ENCODE peak calls at places on chromosomes 1 and 21, in eight cellular contexts. One of them, this sample, is unnamed.

GRCh38 chr1:25022361-25023189 is 92.5 kb upstream of the RUNX3 start:
- DNase-seq in central memory CD8-positive, alpha-beta T cell: peak
- DNase-seq in stimulated activated CD4-positive, alpha-beta T cell treated with anti-CD3 and anti-CD28 coated beads, Interleukin-15, amount 100 ng/mL, for 48 hours: peak
- DNase-seq in naive thymus-derived CD4-positive, alpha-beta T cell: peak
- DNase-seq in dermis blood vessel endothelial cell: peak
- DNase-seq in fibroblast of lung: peak
- DNase-seq in heart right ventricle: peak
- DNase-seq in adipocyte: peak
- DNase-seq in this sample: peak

GRCh38 chr1:64574301-64574700 is 104.4 kb downstream of the CACHD1 start:
- DNase-seq in stimulated activated CD4-positive, alpha-beta T cell treated with anti-CD3 and anti-CD28 coated beads, Interleukin-15, amount 100 ng/mL, for 48 hours: no peak
- DNase-seq in heart right ventricle: no peak
- DNase-seq in dermis blood vessel endothelial cell: peak
- DNase-seq in naive thymus-derived CD4-positive, alpha-beta T cell: no peak
- DNase-seq in adipocyte: no peak
- DNase-seq in fibroblast of lung: no peak
- DNase-seq in central memory CD8-positive, alpha-beta T cell: no peak
- DNase-seq in this sample: peak

GRCh38 chr1:221841983-221842335 is 100.1 kb upstream of the DUSP10 start:
- DNase-seq in central memory CD8-positive, alpha-beta T cell: no peak
- DNase-seq in heart right ventricle: no peak
- DNase-seq in dermis blood vessel endothelial cell: no peak
- DNase-seq in naive thymus-derived CD4-positive, alpha-beta T cell: no peak
- DNase-seq in stimulated activated CD4-positive, alpha-beta T cell treated with anti-CD3 and anti-CD28 coated beads, Interleukin-15, amount 100 ng/mL, for 48 hours: no peak
- DNase-seq in adipocyte: no peak
- DNase-seq in fibroblast of lung: no peak
- DNase-seq in this sample: no peak

GRCh38 chr1:205444931-205445652 is 10.8 kb downstream of the BLACAT1 start:
- DNase-seq in heart right ventricle: peak
- DNase-seq in naive thymus-derived CD4-positive, alpha-beta T cell: no peak
- DNase-seq in fibroblast of lung: no peak
- DNase-seq in stimulated activated CD4-positive, alpha-beta T cell treated with anti-CD3 and anti-CD28 coated beads, Interleukin-15, amount 100 ng/mL, for 48 hours: no peak
- DNase-seq in central memory CD8-positive, alpha-beta T cell: no peak
- DNase-seq in dermis blood vessel endothelial cell: no peak
- DNase-seq in adipocyte: no peak
- DNase-seq in this sample: no peak

GRCh38 chr1:30088594-30089556 is 634.5 kb downstream of the MATN1 start:
- DNase-seq in central memory CD8-positive, alpha-beta T cell: no peak
- DNase-seq in naive thymus-derived CD4-positive, alpha-beta T cell: no peak
- DNase-seq in stimulated activated CD4-positive, alpha-beta T cell treated with anti-CD3 and anti-CD28 coated beads, Interleukin-15, amount 100 ng/mL, for 48 hours: no peak
- DNase-seq in fibroblast of lung: no peak
- DNase-seq in adipocyte: peak
- DNase-seq in dermis blood vessel endothelial cell: peak
- DNase-seq in heart right ventricle: no peak
- DNase-seq in this sample: no peak

GRCh38 chr1:38919075-38919474 is 22.6 kb downstream of the RHBDL2 start:
- DNase-seq in naive thymus-derived CD4-positive, alpha-beta T cell: no peak
- DNase-seq in fibroblast of lung: no peak
- DNase-seq in central memory CD8-positive, alpha-beta T cell: no peak
- DNase-seq in dermis blood vessel endothelial cell: no peak
- DNase-seq in stimulated activated CD4-positive, alpha-beta T cell treated with anti-CD3 and anti-CD28 coated beads, Interleukin-15, amount 100 ng/mL, for 48 hours: no peak
- DNase-seq in adipocyte: no peak
- DNase-seq in heart right ventricle: no peak
- DNase-seq in this sample: no peak

GRCh38 chr1:201307760-201308499 is 24.6 kb downstream of the PKP1 start:
- DNase-seq in stimulated activated CD4-positive, alpha-beta T cell treated with anti-CD3 and anti-CD28 coated beads, Interleukin-15, amount 100 ng/mL, for 48 hours: no peak
- DNase-seq in heart right ventricle: no peak
- DNase-seq in fibroblast of lung: no peak
- DNase-seq in central memory CD8-positive, alpha-beta T cell: no peak
- DNase-seq in naive thymus-derived CD4-positive, alpha-beta T cell: no peak
- DNase-seq in adipocyte: no peak
- DNase-seq in dermis blood vessel endothelial cell: peak
- DNase-seq in this sample: no peak

GRCh38 chr1:113898243-113898814 is 6.3 kb downstream of the AP4B1 start:
- DNase-seq in heart right ventricle: no peak
- DNase-seq in central memory CD8-positive, alpha-beta T cell: no peak
- DNase-seq in naive thymus-derived CD4-positive, alpha-beta T cell: no peak
- DNase-seq in adipocyte: no peak
- DNase-seq in fibroblast of lung: no peak
- DNase-seq in stimulated activated CD4-positive, alpha-beta T cell treated with anti-CD3 and anti-CD28 coated beads, Interleukin-15, amount 100 ng/mL, for 48 hours: no peak
- DNase-seq in dermis blood vessel endothelial cell: no peak
- DNase-seq in this sample: no peak

GRCh38 chr21:15193937-15194336 is 129.1 kb upstream of the NRIP1 start:
- DNase-seq in central memory CD8-positive, alpha-beta T cell: no peak
- DNase-seq in heart right ventricle: no peak
- DNase-seq in stimulated activated CD4-positive, alpha-beta T cell treated with anti-CD3 and anti-CD28 coated beads, Interleukin-15, amount 100 ng/mL, for 48 hours: no peak
- DNase-seq in adipocyte: no peak
- DNase-seq in dermis blood vessel endothelial cell: no peak
- DNase-seq in fibroblast of lung: no peak
- DNase-seq in naive thymus-derived CD4-positive, alpha-beta T cell: no peak
- DNase-seq in this sample: no peak

GRCh38 chr1:26353976-26354820 is at the start of gene CRYBG2:
- DNase-seq in heart right ventricle: no peak
- DNase-seq in naive thymus-derived CD4-positive, alpha-beta T cell: no peak
- DNase-seq in fibroblast of lung: no peak
- DNase-seq in adipocyte: no peak
- DNase-seq in stimulated activated CD4-positive, alpha-beta T cell treated with anti-CD3 and anti-CD28 coated beads, Interleukin-15, amount 100 ng/mL, for 48 hours: no peak
- DNase-seq in dermis blood vessel endothelial cell: no peak
- DNase-seq in central memory CD8-positive, alpha-beta T cell: no peak
- DNase-seq in this sample: no peak

GRCh38 chr1:87513971-87514660 is 185.4 kb downstream of the LMO4 start:
- DNase-seq in heart right ventricle: no peak
- DNase-seq in dermis blood vessel endothelial cell: no peak
- DNase-seq in adipocyte: no peak
- DNase-seq in central memory CD8-positive, alpha-beta T cell: no peak
- DNase-seq in naive thymus-derived CD4-positive, alpha-beta T cell: no peak
- DNase-seq in fibroblast of lung: peak
- DNase-seq in stimulated activated CD4-positive, alpha-beta T cell treated with anti-CD3 and anti-CD28 coated beads, Interleukin-15, amount 100 ng/mL, for 48 hours: no peak
- DNase-seq in this sample: no peak

GRCh38 chr1:232574077-232574476 is 55.9 kb downstream of the SIPA1L2 start:
- DNase-seq in naive thymus-derived CD4-positive, alpha-beta T cell: no peak
- DNase-seq in heart right ventricle: no peak
- DNase-seq in fibroblast of lung: no peak
- DNase-seq in central memory CD8-positive, alpha-beta T cell: no peak
- DNase-seq in adipocyte: no peak
- DNase-seq in stimulated activated CD4-positive, alpha-beta T cell treated with anti-CD3 and anti-CD28 coated beads, Interleukin-15, amount 100 ng/mL, for 48 hours: no peak
- DNase-seq in dermis blood vessel endothelial cell: no peak
- DNase-seq in this sample: no peak

GRCh38 chr1:159088566-159089183 is 12.1 kb upstream of the AIM2 start:
- DNase-seq in stimulated activated CD4-positive, alpha-beta T cell treated with anti-CD3 and anti-CD28 coated beads, Interleukin-15, amount 100 ng/mL, for 48 hours: no peak
- DNase-seq in heart right ventricle: no peak
- DNase-seq in dermis blood vessel endothelial cell: no peak
- DNase-seq in adipocyte: no peak
- DNase-seq in naive thymus-derived CD4-positive, alpha-beta T cell: no peak
- DNase-seq in fibroblast of lung: peak
- DNase-seq in central memory CD8-positive, alpha-beta T cell: no peak
- DNase-seq in this sample: no peak

GRCh38 chr1:28822779-28823178 is 10.8 kb downstream of the OPRD1 start:
- DNase-seq in stimulated activated CD4-positive, alpha-beta T cell treated with anti-CD3 and anti-CD28 coated beads, Interleukin-15, amount 100 ng/mL, for 48 hours: no peak
- DNase-seq in heart right ventricle: no peak
- DNase-seq in naive thymus-derived CD4-positive, alpha-beta T cell: no peak
- DNase-seq in adipocyte: no peak
- DNase-seq in central memory CD8-positive, alpha-beta T cell: no peak
- DNase-seq in dermis blood vessel endothelial cell: no peak
- DNase-seq in fibroblast of lung: no peak
- DNase-seq in this sample: no peak

GRCh38 chr1:151443846-151444790 is 15.2 kb downstream of the POGZ start:
- DNase-seq in naive thymus-derived CD4-positive, alpha-beta T cell: peak
- DNase-seq in adipocyte: peak
- DNase-seq in fibroblast of lung: peak
- DNase-seq in central memory CD8-positive, alpha-beta T cell: peak
- DNase-seq in heart right ventricle: no peak
- DNase-seq in stimulated activated CD4-positive, alpha-beta T cell treated with anti-CD3 and anti-CD28 coated beads, Interleukin-15, amount 100 ng/mL, for 48 hours: peak
- DNase-seq in dermis blood vessel endothelial cell: peak
- DNase-seq in this sample: peak

GRCh38 chr21:45513003-45513706 is 29.1 kb downstream of the SLC19A1 start:
- DNase-seq in fibroblast of lung: no peak
- DNase-seq in naive thymus-derived CD4-positive, alpha-beta T cell: peak
- DNase-seq in stimulated activated CD4-positive, alpha-beta T cell treated with anti-CD3 and anti-CD28 coated beads, Interleukin-15, amount 100 ng/mL, for 48 hours: no peak
- DNase-seq in central memory CD8-positive, alpha-beta T cell: no peak
- DNase-seq in adipocyte: no peak
- DNase-seq in heart right ventricle: peak
- DNase-seq in dermis blood vessel endothelial cell: no peak
- DNase-seq in this sample: no peak

GRCh38 chr1:92483442-92484170 is 3.1 kb downstream of the GFI1 start:
- DNase-seq in adipocyte: no peak
- DNase-seq in fibroblast of lung: no peak
- DNase-seq in dermis blood vessel endothelial cell: no peak
- DNase-seq in heart right ventricle: peak
- DNase-seq in central memory CD8-positive, alpha-beta T cell: no peak
- DNase-seq in stimulated activated CD4-positive, alpha-beta T cell treated with anti-CD3 and anti-CD28 coated beads, Interleukin-15, amount 100 ng/mL, for 48 hours: peak
- DNase-seq in naive thymus-derived CD4-positive, alpha-beta T cell: peak
- DNase-seq in this sample: no peak

GRCh38 chr21:26814374-26814773 is 30.8 kb downstream of the ADAMTS1 start:
- DNase-seq in adipocyte: peak
- DNase-seq in stimulated activated CD4-positive, alpha-beta T cell treated with anti-CD3 and anti-CD28 coated beads, Interleukin-15, amount 100 ng/mL, for 48 hours: no peak
- DNase-seq in dermis blood vessel endothelial cell: no peak
- DNase-seq in naive thymus-derived CD4-positive, alpha-beta T cell: no peak
- DNase-seq in heart right ventricle: no peak
- DNase-seq in central memory CD8-positive, alpha-beta T cell: no peak
- DNase-seq in fibroblast of lung: peak
- DNase-seq in this sample: no peak

GRCh38 chr1:12015001-12015491 is 4.3 kb upstream of the MIIP start:
- DNase-seq in heart right ventricle: no peak
- DNase-seq in dermis blood vessel endothelial cell: no peak
- DNase-seq in stimulated activated CD4-positive, alpha-beta T cell treated with anti-CD3 and anti-CD28 coated beads, Interleukin-15, amount 100 ng/mL, for 48 hours: no peak
- DNase-seq in central memory CD8-positive, alpha-beta T cell: no peak
- DNase-seq in naive thymus-derived CD4-positive, alpha-beta T cell: no peak
- DNase-seq in adipocyte: no peak
- DNase-seq in fibroblast of lung: no peak
- DNase-seq in this sample: no peak

GRCh38 chr21:15063821-15064575 is 802 bp downstream of the NRIP1 start:
- DNase-seq in central memory CD8-positive, alpha-beta T cell: no peak
- DNase-seq in stimulated activated CD4-positive, alpha-beta T cell treated with anti-CD3 and anti-CD28 coated beads, Interleukin-15, amount 100 ng/mL, for 48 hours: no peak
- DNase-seq in naive thymus-derived CD4-positive, alpha-beta T cell: no peak
- DNase-seq in adipocyte: peak
- DNase-seq in dermis blood vessel endothelial cell: peak
- DNase-seq in fibroblast of lung: peak
- DNase-seq in heart right ventricle: peak
- DNase-seq in this sample: peak

GRCh38 chr1:188937965-188938551 is 1539.6 kb downstream of the BRINP3 start:
- DNase-seq in naive thymus-derived CD4-positive, alpha-beta T cell: no peak
- DNase-seq in fibroblast of lung: peak
- DNase-seq in adipocyte: peak
- DNase-seq in central memory CD8-positive, alpha-beta T cell: no peak
- DNase-seq in stimulated activated CD4-positive, alpha-beta T cell treated with anti-CD3 and anti-CD28 coated beads, Interleukin-15, amount 100 ng/mL, for 48 hours: no peak
- DNase-seq in dermis blood vessel endothelial cell: peak
- DNase-seq in heart right ventricle: no peak
- DNase-seq in this sample: peak

GRCh38 chr21:42061195-42061865 is 9.8 kb upstream of the UMODL1 start:
- DNase-seq in fibroblast of lung: no peak
- DNase-seq in naive thymus-derived CD4-positive, alpha-beta T cell: no peak
- DNase-seq in heart right ventricle: peak
- DNase-seq in dermis blood vessel endothelial cell: no peak
- DNase-seq in stimulated activated CD4-positive, alpha-beta T cell treated with anti-CD3 and anti-CD28 coated beads, Interleukin-15, amount 100 ng/mL, for 48 hours: no peak
- DNase-seq in central memory CD8-positive, alpha-beta T cell: no peak
- DNase-seq in adipocyte: no peak
- DNase-seq in this sample: no peak

GRCh38 chr1:14761754-14762153 is 163.3 kb downstream of the KAZN start:
- DNase-seq in fibroblast of lung: no peak
- DNase-seq in central memory CD8-positive, alpha-beta T cell: no peak
- DNase-seq in stimulated activated CD4-positive, alpha-beta T cell treated with anti-CD3 and anti-CD28 coated beads, Interleukin-15, amount 100 ng/mL, for 48 hours: no peak
- DNase-seq in heart right ventricle: no peak
- DNase-seq in adipocyte: no peak
- DNase-seq in naive thymus-derived CD4-positive, alpha-beta T cell: no peak
- DNase-seq in dermis blood vessel endothelial cell: no peak
- DNase-seq in this sample: no peak

GRCh38 chr1:208089151-208089550 is 155.0 kb downstream of the PLXNA2 start:
- DNase-seq in fibroblast of lung: peak
- DNase-seq in central memory CD8-positive, alpha-beta T cell: no peak
- DNase-seq in stimulated activated CD4-positive, alpha-beta T cell treated with anti-CD3 and anti-CD28 coated beads, Interleukin-15, amount 100 ng/mL, for 48 hours: no peak
- DNase-seq in dermis blood vessel endothelial cell: no peak
- DNase-seq in adipocyte: peak
- DNase-seq in heart right ventricle: no peak
- DNase-seq in naive thymus-derived CD4-positive, alpha-beta T cell: no peak
- DNase-seq in this sample: no peak

GRCh38 chr1:150660584-150660983 is 31.2 kb upstream of the ENSA start:
- DNase-seq in adipocyte: no peak
- DNase-seq in dermis blood vessel endothelial cell: no peak
- DNase-seq in heart right ventricle: no peak
- DNase-seq in fibroblast of lung: no peak
- DNase-seq in central memory CD8-positive, alpha-beta T cell: no peak
- DNase-seq in stimulated activated CD4-positive, alpha-beta T cell treated with anti-CD3 and anti-CD28 coated beads, Interleukin-15, amount 100 ng/mL, for 48 hours: no peak
- DNase-seq in naive thymus-derived CD4-positive, alpha-beta T cell: no peak
- DNase-seq in this sample: no peak

GRCh38 chr1:170402451-170403311 is 129.3 kb upstream of the GORAB start:
- DNase-seq in fibroblast of lung: no peak
- DNase-seq in adipocyte: peak
- DNase-seq in stimulated activated CD4-positive, alpha-beta T cell treated with anti-CD3 and anti-CD28 coated beads, Interleukin-15, amount 100 ng/mL, for 48 hours: no peak
- DNase-seq in heart right ventricle: no peak
- DNase-seq in naive thymus-derived CD4-positive, alpha-beta T cell: no peak
- DNase-seq in central memory CD8-positive, alpha-beta T cell: no peak
- DNase-seq in dermis blood vessel endothelial cell: no peak
- DNase-seq in this sample: no peak

GRCh38 chr1:229243638-229244037 is 27.3 kb upstream of the RAB4A start:
- DNase-seq in dermis blood vessel endothelial cell: no peak
- DNase-seq in heart right ventricle: no peak
- DNase-seq in fibroblast of lung: no peak
- DNase-seq in naive thymus-derived CD4-positive, alpha-beta T cell: no peak
- DNase-seq in adipocyte: no peak
- DNase-seq in central memory CD8-positive, alpha-beta T cell: no peak
- DNase-seq in stimulated activated CD4-positive, alpha-beta T cell treated with anti-CD3 and anti-CD28 coated beads, Interleukin-15, amount 100 ng/mL, for 48 hours: no peak
- DNase-seq in this sample: no peak

GRCh38 chr1:153260980-153261792 is 1.7 kb downstream of the LORICRIN start:
- DNase-seq in naive thymus-derived CD4-positive, alpha-beta T cell: peak
- DNase-seq in heart right ventricle: peak
- DNase-seq in adipocyte: peak
- DNase-seq in central memory CD8-positive, alpha-beta T cell: no peak
- DNase-seq in stimulated activated CD4-positive, alpha-beta T cell treated with anti-CD3 and anti-CD28 coated beads, Interleukin-15, amount 100 ng/mL, for 48 hours: no peak
- DNase-seq in fibroblast of lung: no peak
- DNase-seq in dermis blood vessel endothelial cell: peak
- DNase-seq in this sample: no peak

GRCh38 chr1:224894915-224895314 is 34.6 kb upstream of the DNAH14 start:
- DNase-seq in stimulated activated CD4-positive, alpha-beta T cell treated with anti-CD3 and anti-CD28 coated beads, Interleukin-15, amount 100 ng/mL, for 48 hours: no peak
- DNase-seq in dermis blood vessel endothelial cell: no peak
- DNase-seq in central memory CD8-positive, alpha-beta T cell: no peak
- DNase-seq in heart right ventricle: no peak
- DNase-seq in naive thymus-derived CD4-positive, alpha-beta T cell: no peak
- DNase-seq in adipocyte: peak
- DNase-seq in fibroblast of lung: peak
- DNase-seq in this sample: peak

GRCh38 chr1:160256396-160257046 is 5.8 kb downstream of the DCAF8 start:
- DNase-seq in dermis blood vessel endothelial cell: peak
- DNase-seq in stimulated activated CD4-positive, alpha-beta T cell treated with anti-CD3 and anti-CD28 coated beads, Interleukin-15, amount 100 ng/mL, for 48 hours: no peak
- DNase-seq in adipocyte: peak
- DNase-seq in heart right ventricle: no peak
- DNase-seq in fibroblast of lung: peak
- DNase-seq in naive thymus-derived CD4-positive, alpha-beta T cell: no peak
- DNase-seq in central memory CD8-positive, alpha-beta T cell: no peak
- DNase-seq in this sample: peak

GRCh38 chr1:154975409-154976205 is 1.1 kb downstream of the CKS1B start:
- DNase-seq in stimulated activated CD4-positive, alpha-beta T cell treated with anti-CD3 and anti-CD28 coated beads, Interleukin-15, amount 100 ng/mL, for 48 hours: peak
- DNase-seq in heart right ventricle: peak
- DNase-seq in dermis blood vessel endothelial cell: peak
- DNase-seq in central memory CD8-positive, alpha-beta T cell: no peak
- DNase-seq in adipocyte: peak
- DNase-seq in naive thymus-derived CD4-positive, alpha-beta T cell: peak
- DNase-seq in fibroblast of lung: peak
- DNase-seq in this sample: peak

GRCh38 chr1:184597652-184598357 is 156.9 kb downstream of the EDEM3 start:
- DNase-seq in naive thymus-derived CD4-positive, alpha-beta T cell: no peak
- DNase-seq in heart right ventricle: no peak
- DNase-seq in dermis blood vessel endothelial cell: no peak
- DNase-seq in central memory CD8-positive, alpha-beta T cell: no peak
- DNase-seq in adipocyte: peak
- DNase-seq in fibroblast of lung: peak
- DNase-seq in stimulated activated CD4-positive, alpha-beta T cell treated with anti-CD3 and anti-CD28 coated beads, Interleukin-15, amount 100 ng/mL, for 48 hours: no peak
- DNase-seq in this sample: peak

GRCh38 chr21:39463308-39463707 is 11.5 kb downstream of the SH3BGR start:
- DNase-seq in adipocyte: no peak
- DNase-seq in stimulated activated CD4-positive, alpha-beta T cell treated with anti-CD3 and anti-CD28 coated beads, Interleukin-15, amount 100 ng/mL, for 48 hours: no peak
- DNase-seq in naive thymus-derived CD4-positive, alpha-beta T cell: no peak
- DNase-seq in central memory CD8-positive, alpha-beta T cell: no peak
- DNase-seq in heart right ventricle: no peak
- DNase-seq in fibroblast of lung: no peak
- DNase-seq in dermis blood vessel endothelial cell: no peak
- DNase-seq in this sample: no peak

GRCh38 chr21:19461481-19462205 is 1058.1 kb upstream of the TMPRSS15 start:
- DNase-seq in stimulated activated CD4-positive, alpha-beta T cell treated with anti-CD3 and anti-CD28 coated beads, Interleukin-15, amount 100 ng/mL, for 48 hours: no peak
- DNase-seq in naive thymus-derived CD4-positive, alpha-beta T cell: no peak
- DNase-seq in central memory CD8-positive, alpha-beta T cell: no peak
- DNase-seq in dermis blood vessel endothelial cell: no peak
- DNase-seq in adipocyte: no peak
- DNase-seq in heart right ventricle: no peak
- DNase-seq in fibroblast of lung: no peak
- DNase-seq in this sample: no peak

This sample was measured in HCEC 1CT.